ENCODE peak calls at places on chromosomes 1 and 21, in eight cellular contexts. One of them, this sample, is unnamed.

GRCh38 chr1:59079434-59080135 is 217.3 kb upstream of the FGGY start:
- DNase-seq in kidney: no peak
- DNase-seq in tibial artery: no peak
- DNase-seq in lower lobe of right lung: no peak
- DNase-seq in GM20000: no peak
- DNase-seq in BJ: no peak
- DNase-seq in dorsolateral prefrontal cortex: no peak
- DNase-seq in progenitor cell of endocrine pancreas: no peak
- DNase-seq in this sample: no peak

GRCh38 chr1:221829327-221830011 is 87.6 kb upstream of the DUSP10 start:
- DNase-seq in kidney: no peak
- DNase-seq in tibial artery: no peak
- DNase-seq in lower lobe of right lung: no peak
- DNase-seq in GM20000: no peak
- DNase-seq in BJ: peak
- DNase-seq in dorsolateral prefrontal cortex: no peak
- DNase-seq in progenitor cell of endocrine pancreas: no peak
- DNase-seq in this sample: no peak

GRCh38 chr21:36471254-36471723 is 8.6 kb downstream of the CLDN14 start:
- DNase-seq in kidney: no peak
- DNase-seq in tibial artery: no peak
- DNase-seq in lower lobe of right lung: no peak
- DNase-seq in GM20000: peak
- DNase-seq in BJ: no peak
- DNase-seq in dorsolateral prefrontal cortex: no peak
- DNase-seq in progenitor cell of endocrine pancreas: no peak
- DNase-seq in this sample: no peak

GRCh38 chr1:206415913-206416312 is 54.4 kb upstream of the IKBKE start:
- DNase-seq in kidney: no peak
- DNase-seq in tibial artery: no peak
- DNase-seq in lower lobe of right lung: no peak
- DNase-seq in GM20000: no peak
- DNase-seq in BJ: no peak
- DNase-seq in dorsolateral prefrontal cortex: no peak
- DNase-seq in progenitor cell of endocrine pancreas: no peak
- DNase-seq in this sample: no peak

GRCh38 chr1:75502776-75503175 is 108.1 kb downstream of the SLC44A5 start:
- DNase-seq in kidney: no peak
- DNase-seq in tibial artery: no peak
- DNase-seq in lower lobe of right lung: no peak
- DNase-seq in GM20000: no peak
- DNase-seq in BJ: no peak
- DNase-seq in dorsolateral prefrontal cortex: no peak
- DNase-seq in progenitor cell of endocrine pancreas: no peak
- DNase-seq in this sample: no peak

GRCh38 chr21:30628109-30628508 is 6.9 kb upstream of the KRTAP20-2 start:
- DNase-seq in kidney: no peak
- DNase-seq in tibial artery: no peak
- DNase-seq in lower lobe of right lung: no peak
- DNase-seq in GM20000: no peak
- DNase-seq in BJ: no peak
- DNase-seq in dorsolateral prefrontal cortex: no peak
- DNase-seq in progenitor cell of endocrine pancreas: no peak
- DNase-seq in this sample: no peak

GRCh38 chr1:212551929-212552328 is 56.6 kb upstream of the ATF3 start:
- DNase-seq in kidney: no peak
- DNase-seq in tibial artery: no peak
- DNase-seq in lower lobe of right lung: no peak
- DNase-seq in GM20000: no peak
- DNase-seq in BJ: no peak
- DNase-seq in dorsolateral prefrontal cortex: no peak
- DNase-seq in progenitor cell of endocrine pancreas: no peak
- DNase-seq in this sample: no peak

GRCh38 chr1:33358771-33359503 is 38.0 kb upstream of the A3GALT2 start:
- DNase-seq in kidney: no peak
- DNase-seq in tibial artery: no peak
- DNase-seq in lower lobe of right lung: no peak
- DNase-seq in GM20000: no peak
- DNase-seq in BJ: no peak
- DNase-seq in dorsolateral prefrontal cortex: no peak
- DNase-seq in progenitor cell of endocrine pancreas: no peak
- DNase-seq in this sample: no peak

GRCh38 chr1:8937701-8938100 is 8.0 kb upstream of the CA6 start:
- DNase-seq in kidney: no peak
- DNase-seq in tibial artery: no peak
- DNase-seq in lower lobe of right lung: no peak
- DNase-seq in GM20000: no peak
- DNase-seq in BJ: no peak
- DNase-seq in dorsolateral prefrontal cortex: no peak
- DNase-seq in progenitor cell of endocrine pancreas: no peak
- DNase-seq in this sample: no peak

GRCh38 chr1:1237874-1238701 is 6.1 kb downstream of the B3GALT6 start:
- DNase-seq in kidney: no peak
- DNase-seq in tibial artery: no peak
- DNase-seq in lower lobe of right lung: no peak
- DNase-seq in GM20000: peak
- DNase-seq in BJ: no peak
- DNase-seq in dorsolateral prefrontal cortex: no peak
- DNase-seq in progenitor cell of endocrine pancreas: no peak
- DNase-seq in this sample: no peak

GRCh38 chr21:39867198-39867650 is at the start of gene PCP4:
- DNase-seq in kidney: no peak
- DNase-seq in tibial artery: peak
- DNase-seq in lower lobe of right lung: peak
- DNase-seq in GM20000: peak
- DNase-seq in BJ: no peak
- DNase-seq in dorsolateral prefrontal cortex: peak
- DNase-seq in progenitor cell of endocrine pancreas: peak
- DNase-seq in this sample: peak

GRCh38 chr1:64220241-64220640 is 16.8 kb downstream of the UBE2U start:
- DNase-seq in kidney: no peak
- DNase-seq in tibial artery: no peak
- DNase-seq in lower lobe of right lung: no peak
- DNase-seq in GM20000: no peak
- DNase-seq in BJ: no peak
- DNase-seq in dorsolateral prefrontal cortex: no peak
- DNase-seq in progenitor cell of endocrine pancreas: no peak
- DNase-seq in this sample: no peak

GRCh38 chr1:151238467-151238739 is 16.1 kb upstream of the PSMD4 start:
- DNase-seq in kidney: no peak
- DNase-seq in tibial artery: no peak
- DNase-seq in lower lobe of right lung: no peak
- DNase-seq in GM20000: no peak
- DNase-seq in BJ: peak
- DNase-seq in dorsolateral prefrontal cortex: no peak
- DNase-seq in progenitor cell of endocrine pancreas: no peak
- DNase-seq in this sample: no peak

GRCh38 chr1:91916811-91917460 is 31.0 kb upstream of the TGFBR3 start:
- DNase-seq in kidney: no peak
- DNase-seq in tibial artery: no peak
- DNase-seq in lower lobe of right lung: no peak
- DNase-seq in GM20000: no peak
- DNase-seq in BJ: no peak
- DNase-seq in dorsolateral prefrontal cortex: no peak
- DNase-seq in progenitor cell of endocrine pancreas: no peak
- DNase-seq in this sample: no peak

GRCh38 chr1:109392788-109393580 is 4.7 kb downstream of the SORT1 start:
- DNase-seq in kidney: peak
- DNase-seq in tibial artery: peak
- DNase-seq in lower lobe of right lung: peak
- DNase-seq in GM20000: no peak
- DNase-seq in BJ: no peak
- DNase-seq in dorsolateral prefrontal cortex: peak
- DNase-seq in progenitor cell of endocrine pancreas: peak
- DNase-seq in this sample: no peak

GRCh38 chr1:155984341-155984740 is 6.0 kb upstream of the ARHGEF2 start:
- DNase-seq in kidney: peak
- DNase-seq in tibial artery: no peak
- DNase-seq in lower lobe of right lung: no peak
- DNase-seq in GM20000: no peak
- DNase-seq in BJ: no peak
- DNase-seq in dorsolateral prefrontal cortex: no peak
- DNase-seq in progenitor cell of endocrine pancreas: peak
- DNase-seq in this sample: no peak

GRCh38 chr1:155981266-155982088 is 3.1 kb upstream of the ARHGEF2 start:
- DNase-seq in kidney: no peak
- DNase-seq in tibial artery: peak
- DNase-seq in lower lobe of right lung: peak
- DNase-seq in GM20000: peak
- DNase-seq in BJ: no peak
- DNase-seq in dorsolateral prefrontal cortex: no peak
- DNase-seq in progenitor cell of endocrine pancreas: no peak
- DNase-seq in this sample: no peak

GRCh38 chr1:155979525-155980343 is 1.4 kb upstream of the ARHGEF2 start:
- DNase-seq in kidney: no peak
- DNase-seq in tibial artery: peak
- DNase-seq in lower lobe of right lung: no peak
- DNase-seq in GM20000: no peak
- DNase-seq in BJ: no peak
- DNase-seq in dorsolateral prefrontal cortex: no peak
- DNase-seq in progenitor cell of endocrine pancreas: no peak
- DNase-seq in this sample: no peak

GRCh38 chr1:155982106-155982505 is 3.8 kb upstream of the ARHGEF2 start:
- DNase-seq in kidney: no peak
- DNase-seq in tibial artery: no peak
- DNase-seq in lower lobe of right lung: no peak
- DNase-seq in GM20000: no peak
- DNase-seq in BJ: no peak
- DNase-seq in dorsolateral prefrontal cortex: no peak
- DNase-seq in progenitor cell of endocrine pancreas: no peak
- DNase-seq in this sample: no peak

DNA sequence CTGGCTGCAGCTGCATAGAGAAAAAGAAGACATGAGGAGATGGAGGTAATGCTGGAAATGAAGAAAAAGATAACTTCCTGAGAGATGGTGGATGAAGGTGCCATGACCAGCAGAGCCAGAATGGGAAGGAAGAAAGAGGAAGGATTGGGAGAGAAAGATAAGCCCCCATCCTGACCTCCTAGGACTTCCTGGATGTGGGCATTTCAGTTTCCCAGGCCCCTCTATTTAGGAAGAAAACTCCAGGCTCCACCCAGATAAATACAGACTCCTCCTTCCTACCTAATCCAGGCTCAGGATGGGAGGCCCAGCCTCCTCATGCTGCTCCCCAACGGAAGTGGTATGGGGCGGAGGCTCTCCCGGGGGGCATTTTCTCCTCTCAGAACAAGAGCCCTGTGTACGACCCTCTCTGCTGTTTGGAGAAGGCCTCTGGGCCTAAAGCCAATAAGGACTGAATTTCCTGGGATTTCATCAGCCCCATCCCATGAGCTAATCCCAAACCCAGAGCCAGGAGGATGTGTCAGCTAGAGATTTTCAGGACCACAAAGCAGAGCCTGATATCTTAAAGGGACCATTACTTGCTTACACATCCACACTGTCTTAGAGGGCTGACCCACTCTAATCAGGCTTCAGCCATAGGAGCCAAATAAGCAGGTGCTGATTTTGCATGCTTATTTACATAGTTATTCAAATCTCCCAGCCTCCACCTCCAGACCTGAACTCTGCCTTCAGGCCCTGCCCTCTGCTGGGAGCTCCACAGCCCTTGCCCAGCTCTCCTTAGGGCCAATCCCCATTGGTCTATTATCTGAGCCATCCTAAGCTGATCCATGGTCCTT is 5.1 kb upstream of the ARHGEF2 start:
- DNase-seq in kidney: peak
- DNase-seq in tibial artery: peak
- DNase-seq in lower lobe of right lung: no peak
- DNase-seq in GM20000: no peak
- DNase-seq in BJ: peak
- DNase-seq in dorsolateral prefrontal cortex: no peak
- DNase-seq in progenitor cell of endocrine pancreas: no peak
- DNase-seq in this sample: peak
- TF ChIP-seq CTCF in kidney: no peak
- TF ChIP-seq CTCF in tibial artery: no peak
- TF ChIP-seq CTCF in lower lobe of right lung: no peak
- TF ChIP-seq CTCF in GM20000: no peak
- TF ChIP-seq CTCF in BJ: no peak
- TF ChIP-seq CTCF in dorsolateral prefrontal cortex: no peak
- TF ChIP-seq CTCF in progenitor cell of endocrine pancreas: no peak
- TF ChIP-seq CTCF in this sample: peak

GRCh38 chr21:44515359-44516165 is 24.4 kb downstream of the KRTAP10-1 start:
- DNase-seq in kidney: peak
- DNase-seq in tibial artery: no peak
- DNase-seq in lower lobe of right lung: peak
- DNase-seq in GM20000: no peak
- DNase-seq in BJ: no peak
- DNase-seq in dorsolateral prefrontal cortex: no peak
- DNase-seq in progenitor cell of endocrine pancreas: no peak
- DNase-seq in this sample: no peak
- TF ChIP-seq CTCF in kidney: no peak
- TF ChIP-seq CTCF in tibial artery: no peak
- TF ChIP-seq CTCF in lower lobe of right lung: no peak
- TF ChIP-seq CTCF in GM20000: no peak
- TF ChIP-seq CTCF in BJ: no peak
- TF ChIP-seq CTCF in dorsolateral prefrontal cortex: no peak
- TF ChIP-seq CTCF in progenitor cell of endocrine pancreas: no peak
- TF ChIP-seq CTCF in this sample: no peak

DNA sequence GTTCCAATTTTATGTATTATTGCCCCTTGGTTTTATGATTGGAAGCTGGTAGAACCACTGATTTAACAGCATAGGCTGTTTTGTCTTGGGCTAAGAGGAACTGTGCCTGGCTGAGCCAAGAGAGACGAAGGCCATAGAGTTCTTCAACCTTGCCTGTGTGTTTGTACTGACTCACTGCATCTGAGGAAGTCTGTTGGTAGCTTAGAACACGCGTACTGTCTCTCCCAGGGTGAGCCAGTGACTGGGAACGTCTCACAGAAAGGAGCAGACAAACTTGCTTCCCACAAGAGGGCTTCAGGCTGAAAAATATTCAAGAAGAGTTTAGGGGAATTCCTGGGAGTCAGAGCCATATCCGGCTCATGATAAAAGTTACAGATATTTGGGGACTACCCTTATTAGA is 14.9 kb downstream of the TMEM51 start:
- DNase-seq in kidney: no peak
- DNase-seq in tibial artery: no peak
- DNase-seq in lower lobe of right lung: no peak
- DNase-seq in GM20000: no peak
- DNase-seq in BJ: peak
- DNase-seq in dorsolateral prefrontal cortex: no peak
- DNase-seq in progenitor cell of endocrine pancreas: no peak
- DNase-seq in this sample: no peak
- TF ChIP-seq CTCF in kidney: no peak
- TF ChIP-seq CTCF in tibial artery: no peak
- TF ChIP-seq CTCF in lower lobe of right lung: no peak
- TF ChIP-seq CTCF in GM20000: no peak
- TF ChIP-seq CTCF in BJ: no peak
- TF ChIP-seq CTCF in dorsolateral prefrontal cortex: no peak
- TF ChIP-seq CTCF in progenitor cell of endocrine pancreas: no peak
- TF ChIP-seq CTCF in this sample: no peak

GRCh38 chr1:42830631-42831030 is 13.4 kb upstream of the SVBP start:
- DNase-seq in kidney: no peak
- DNase-seq in tibial artery: no peak
- DNase-seq in lower lobe of right lung: no peak
- DNase-seq in GM20000: no peak
- DNase-seq in BJ: no peak
- DNase-seq in dorsolateral prefrontal cortex: no peak
- DNase-seq in progenitor cell of endocrine pancreas: no peak
- DNase-seq in this sample: no peak
- TF ChIP-seq CTCF in kidney: no peak
- TF ChIP-seq CTCF in tibial artery: no peak
- TF ChIP-seq CTCF in lower lobe of right lung: no peak
- TF ChIP-seq CTCF in GM20000: no peak
- TF ChIP-seq CTCF in BJ: no peak
- TF ChIP-seq CTCF in dorsolateral prefrontal cortex: no peak
- TF ChIP-seq CTCF in progenitor cell of endocrine pancreas: no peak
- TF ChIP-seq CTCF in this sample: no peak